ENCODE peak calls at places on chromosomes 5 and 9, in eight cellular contexts. One of them, this sample, is unnamed. For H3K4me1 and H3K9me3, the result is how much of the 10 kb centered on the place peaks cover.

GRCh38 chr5:108278285-108279240 is 103.3 kb downstream of the FBXL17 start:
- DNase-seq in IMR-90: no peak
- DNase-seq in transverse colon: no peak
- DNase-seq in HCT116: no peak
- DNase-seq in stomach: no peak
- DNase-seq in prostate gland: no peak
- DNase-seq in ovary: no peak
- DNase-seq in heart right ventricle: no peak
- DNase-seq in this sample: no peak

GRCh38 chr5:108260105-108260857 is 121.6 kb downstream of the FBXL17 start:
- DNase-seq in IMR-90: peak
- DNase-seq in transverse colon: peak
- DNase-seq in HCT116: peak
- DNase-seq in stomach: peak
- DNase-seq in prostate gland: peak
- DNase-seq in ovary: peak
- DNase-seq in heart right ventricle: peak
- DNase-seq in this sample: peak

GRCh38 chr5:86463339-86463738 is 154.4 kb upstream of the COX7C start:
- DNase-seq in IMR-90: no peak
- DNase-seq in transverse colon: no peak
- DNase-seq in HCT116: no peak
- DNase-seq in stomach: no peak
- DNase-seq in prostate gland: no peak
- DNase-seq in ovary: no peak
- DNase-seq in heart right ventricle: no peak
- DNase-seq in this sample: no peak

GRCh38 chr5:87081511-87082372 is 185.9 kb upstream of the RASA1 start:
- DNase-seq in IMR-90: no peak
- DNase-seq in transverse colon: peak
- DNase-seq in HCT116: no peak
- DNase-seq in stomach: peak
- DNase-seq in prostate gland: no peak
- DNase-seq in ovary: no peak
- DNase-seq in heart right ventricle: no peak
- DNase-seq in this sample: peak

GRCh38 chr9:80964374-80964773 is 725.0 kb downstream of the TLE1 start:
- DNase-seq in IMR-90: no peak
- DNase-seq in transverse colon: no peak
- DNase-seq in HCT116: no peak
- DNase-seq in stomach: no peak
- DNase-seq in prostate gland: no peak
- DNase-seq in ovary: no peak
- DNase-seq in heart right ventricle: no peak
- DNase-seq in this sample: no peak

GRCh38 chr5:67287795-67288194 is 91.2 kb upstream of the CD180 start:
- DNase-seq in IMR-90: peak
- DNase-seq in transverse colon: no peak
- DNase-seq in HCT116: no peak
- DNase-seq in stomach: no peak
- DNase-seq in prostate gland: no peak
- DNase-seq in ovary: no peak
- DNase-seq in heart right ventricle: no peak
- DNase-seq in this sample: no peak

GRCh38 chr5:30667293-30667692 is 526.2 kb upstream of the CDH6 start:
- DNase-seq in IMR-90: no peak
- DNase-seq in transverse colon: no peak
- DNase-seq in HCT116: no peak
- DNase-seq in stomach: no peak
- DNase-seq in prostate gland: no peak
- DNase-seq in ovary: no peak
- DNase-seq in heart right ventricle: no peak
- DNase-seq in this sample: no peak

GRCh38 chr9:77588319-77588937 is 59.7 kb downstream of the GNA14 start:
- DNase-seq in IMR-90: peak
- DNase-seq in transverse colon: no peak
- DNase-seq in HCT116: no peak
- DNase-seq in stomach: no peak
- DNase-seq in prostate gland: no peak
- DNase-seq in ovary: no peak
- DNase-seq in heart right ventricle: no peak
- DNase-seq in this sample: no peak

GRCh38 chr5:14449052-14449661 is 132.4 kb upstream of the OTULINL start:
- DNase-seq in IMR-90: peak
- DNase-seq in transverse colon: peak
- DNase-seq in HCT116: no peak
- DNase-seq in stomach: no peak
- DNase-seq in prostate gland: no peak
- DNase-seq in ovary: peak
- DNase-seq in heart right ventricle: no peak
- DNase-seq in this sample: no peak

GRCh38 chr9:116154334-116154975 is 864 bp downstream of the PAPPA start:
- DNase-seq in IMR-90: no peak
- DNase-seq in transverse colon: no peak
- DNase-seq in HCT116: no peak
- DNase-seq in stomach: no peak
- DNase-seq in prostate gland: no peak
- DNase-seq in ovary: peak
- DNase-seq in heart right ventricle: no peak
- DNase-seq in this sample: no peak

GRCh38 chr9:9774471-9774870 is 838.3 kb downstream of the PTPRD start:
- DNase-seq in IMR-90: no peak
- DNase-seq in transverse colon: no peak
- DNase-seq in HCT116: no peak
- DNase-seq in stomach: no peak
- DNase-seq in prostate gland: no peak
- DNase-seq in ovary: no peak
- DNase-seq in heart right ventricle: no peak
- DNase-seq in this sample: no peak

GRCh38 chr9:120928720-120929389 is 2.3 kb upstream of the TRAF1 start:
- DNase-seq in IMR-90: no peak
- DNase-seq in transverse colon: peak
- DNase-seq in HCT116: no peak
- DNase-seq in stomach: peak
- DNase-seq in prostate gland: peak
- DNase-seq in ovary: peak
- DNase-seq in heart right ventricle: peak
- DNase-seq in this sample: peak

GRCh38 chr5:3251784-3252183 is 343.8 kb upstream of the IRX1 start:
- DNase-seq in IMR-90: no peak
- DNase-seq in transverse colon: no peak
- DNase-seq in HCT116: no peak
- DNase-seq in stomach: no peak
- DNase-seq in prostate gland: peak
- DNase-seq in ovary: no peak
- DNase-seq in heart right ventricle: no peak
- DNase-seq in this sample: no peak

GRCh38 chr5:31531543-31531887 is 378 bp downstream of the DROSHA start:
- DNase-seq in IMR-90: no peak
- DNase-seq in transverse colon: peak
- DNase-seq in HCT116: no peak
- DNase-seq in stomach: peak
- DNase-seq in prostate gland: peak
- DNase-seq in ovary: peak
- DNase-seq in heart right ventricle: no peak
- DNase-seq in this sample: no peak

GRCh38 chr5:122259995-122260394 is 52.0 kb upstream of the SNCAIP start:
- DNase-seq in IMR-90: peak
- DNase-seq in transverse colon: no peak
- DNase-seq in HCT116: no peak
- DNase-seq in stomach: no peak
- DNase-seq in prostate gland: no peak
- DNase-seq in ovary: peak
- DNase-seq in heart right ventricle: no peak
- DNase-seq in this sample: no peak

GRCh38 chr9:4301302-4301701 is 1.4 kb upstream of the GLIS3 start:
- DNase-seq in IMR-90: peak
- DNase-seq in transverse colon: no peak
- DNase-seq in HCT116: no peak
- DNase-seq in stomach: no peak
- DNase-seq in prostate gland: no peak
- DNase-seq in ovary: no peak
- DNase-seq in heart right ventricle: no peak
- DNase-seq in this sample: no peak

GRCh38 chr5:94632024-94632423 is 13.6 kb downstream of the SLF1 start:
- DNase-seq in IMR-90: no peak
- DNase-seq in transverse colon: no peak
- DNase-seq in HCT116: no peak
- DNase-seq in stomach: no peak
- DNase-seq in prostate gland: no peak
- DNase-seq in ovary: no peak
- DNase-seq in heart right ventricle: no peak
- DNase-seq in this sample: no peak

GRCh38 chr5:34914671-34915138 is 599 bp downstream of the RAD1 start:
- DNase-seq in IMR-90: peak
- DNase-seq in transverse colon: peak
- DNase-seq in HCT116: no peak
- DNase-seq in stomach: peak
- DNase-seq in prostate gland: peak
- DNase-seq in ovary: peak
- DNase-seq in heart right ventricle: peak
- DNase-seq in this sample: no peak

GRCh38 chr5:41728281-41728680 is 141.9 kb downstream of the OXCT1 start:
- DNase-seq in IMR-90: no peak
- DNase-seq in transverse colon: no peak
- DNase-seq in HCT116: no peak
- DNase-seq in stomach: no peak
- DNase-seq in prostate gland: no peak
- DNase-seq in ovary: no peak
- DNase-seq in heart right ventricle: no peak
- DNase-seq in this sample: no peak

GRCh38 chr5:68456756-68457217 is 241.2 kb downstream of the PIK3R1 start:
- DNase-seq in IMR-90: peak
- DNase-seq in transverse colon: peak
- DNase-seq in HCT116: no peak
- DNase-seq in stomach: peak
- DNase-seq in prostate gland: peak
- DNase-seq in ovary: no peak
- DNase-seq in heart right ventricle: peak
- DNase-seq in this sample: no peak

GRCh38 chr9:35537898-35538297 is 48.0 kb downstream of the RUSC2 start:
- DNase-seq in IMR-90: no peak
- DNase-seq in transverse colon: no peak
- DNase-seq in HCT116: no peak
- DNase-seq in stomach: no peak
- DNase-seq in prostate gland: no peak
- DNase-seq in ovary: no peak
- DNase-seq in heart right ventricle: peak
- DNase-seq in this sample: no peak

DNA sequence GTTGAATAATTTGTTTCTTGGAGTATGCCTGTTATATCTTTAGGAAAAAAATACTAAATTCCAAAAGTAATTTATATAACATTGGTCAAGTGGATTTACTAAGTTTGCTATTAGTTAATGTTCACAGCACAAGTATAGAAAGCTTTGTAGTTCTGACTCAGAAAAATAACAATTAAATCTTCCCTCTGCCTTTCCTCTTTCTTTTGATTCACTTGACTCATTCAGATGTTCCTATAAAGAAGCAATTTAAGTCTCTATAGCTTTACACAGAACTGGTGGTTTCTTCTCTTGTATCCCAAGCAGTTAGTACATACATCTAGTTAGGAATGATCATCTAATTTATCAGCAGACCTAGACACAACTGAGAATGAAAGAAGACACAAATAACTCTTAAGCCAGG is 4.5 kb upstream of the CDC42SE2 start:
- DNase-seq in IMR-90: peak
- DNase-seq in transverse colon: no peak
- DNase-seq in HCT116: no peak
- DNase-seq in stomach: no peak
- DNase-seq in prostate gland: no peak
- DNase-seq in ovary: no peak
- DNase-seq in heart right ventricle: no peak
- DNase-seq in this sample: no peak
- H3K4me1 ChIP-seq in IMR-90: under half
- H3K4me1 ChIP-seq in transverse colon: under half
- H3K4me1 ChIP-seq in HCT116: under half
- H3K4me1 ChIP-seq in stomach: under half
- H3K4me1 ChIP-seq in prostate gland: under half
- H3K4me1 ChIP-seq in ovary: under half
- H3K4me1 ChIP-seq in heart right ventricle: under half
- H3K4me1 ChIP-seq in this sample: half or more

DNA sequence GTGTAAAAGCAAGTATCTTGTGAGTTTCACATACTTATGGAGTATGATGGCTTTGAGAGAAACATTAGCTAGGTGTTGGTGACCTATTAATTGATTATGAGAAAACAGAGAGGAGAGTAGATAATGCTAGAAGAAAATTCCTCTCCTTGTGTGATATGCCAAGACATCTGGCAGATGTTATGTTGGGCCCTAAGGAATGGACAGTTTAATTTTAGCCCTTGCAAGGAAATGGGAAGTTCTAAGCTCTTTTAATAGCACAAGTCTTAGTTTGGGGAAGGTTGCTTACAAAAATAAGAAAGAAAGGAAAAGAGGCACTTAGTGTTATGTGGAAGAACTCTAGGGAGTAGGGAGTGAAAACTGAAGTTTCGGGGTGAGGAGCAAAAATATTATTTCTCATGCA is 5.1 kb downstream of the ZNF462 start:
- DNase-seq in IMR-90: no peak
- DNase-seq in transverse colon: no peak
- DNase-seq in HCT116: no peak
- DNase-seq in stomach: no peak
- DNase-seq in prostate gland: no peak
- DNase-seq in ovary: no peak
- DNase-seq in heart right ventricle: no peak
- DNase-seq in this sample: no peak
- H3K27ac ChIP-seq in IMR-90: no peak
- H3K27ac ChIP-seq in transverse colon: peak
- H3K27ac ChIP-seq in HCT116: no peak
- H3K27ac ChIP-seq in stomach: peak
- H3K27ac ChIP-seq in prostate gland: peak
- H3K27ac ChIP-seq in ovary: no peak
- H3K27ac ChIP-seq in heart right ventricle: peak
- H3K27ac ChIP-seq in this sample: no peak

DNA sequence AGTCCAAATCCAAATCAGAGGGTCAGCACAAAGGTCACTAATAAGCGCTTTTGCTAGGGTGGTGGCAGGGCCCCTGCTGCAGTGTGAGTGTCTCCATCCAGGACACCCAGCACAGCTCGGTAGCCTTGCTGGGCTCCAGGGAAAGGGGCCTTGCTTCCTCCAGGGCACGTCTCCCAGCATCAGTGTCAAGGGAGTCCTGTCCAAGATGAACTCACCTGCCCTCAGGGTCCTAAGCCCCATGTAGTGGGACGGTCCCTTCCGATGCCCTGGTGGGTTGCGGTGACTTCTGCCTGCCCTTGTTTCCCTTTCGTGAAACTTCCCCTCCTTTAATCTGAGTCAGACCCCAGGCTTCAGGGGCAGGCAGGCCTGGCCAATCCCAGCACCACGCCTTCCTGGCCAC is 101.7 kb downstream of the ZNF354C start:
- DNase-seq in IMR-90: no peak
- DNase-seq in transverse colon: no peak
- DNase-seq in HCT116: no peak
- DNase-seq in stomach: no peak
- DNase-seq in prostate gland: no peak
- DNase-seq in ovary: no peak
- DNase-seq in heart right ventricle: no peak
- DNase-seq in this sample: no peak
- H3K9me3 ChIP-seq in IMR-90: under half
- H3K9me3 ChIP-seq in transverse colon: under half
- H3K9me3 ChIP-seq in HCT116: under half
- H3K9me3 ChIP-seq in stomach: under half
- H3K9me3 ChIP-seq in prostate gland: under half
- H3K9me3 ChIP-seq in ovary: under half
- H3K9me3 ChIP-seq in heart right ventricle: under half
- H3K9me3 ChIP-seq in this sample: under half

GRCh38 chr5:59049070-59049469 is 466.2 kb downstream of the RAB3C start:
- DNase-seq in IMR-90: no peak
- DNase-seq in transverse colon: no peak
- DNase-seq in HCT116: no peak
- DNase-seq in stomach: no peak
- DNase-seq in prostate gland: no peak
- DNase-seq in ovary: no peak
- DNase-seq in heart right ventricle: no peak
- DNase-seq in this sample: no peak
- H3K4me1 ChIP-seq in IMR-90: under half
- H3K4me1 ChIP-seq in transverse colon: under half
- H3K4me1 ChIP-seq in HCT116: under half
- H3K4me1 ChIP-seq in stomach: under half
- H3K4me1 ChIP-seq in prostate gland: under half
- H3K4me1 ChIP-seq in ovary: under half
- H3K4me1 ChIP-seq in heart right ventricle: under half
- H3K4me1 ChIP-seq in this sample: under half

This sample was measured in CD4-positive, alpha-beta memory T cell.